ENCODE peak calls at places on chromosome 20, in nine cellular contexts. Z, E, U, H, P, V, S, F and K are unnamed samples.

GRCh38 chr20:4896971-4897497 is 104.3 kb downstream of the SLC23A2 start:
- DNase-seq in Z (no peak), E (no peak), U (no peak), H (no peak), P (peak), V (no peak), S (peak), F (no peak), K (peak)

GRCh38 chr20:20772492-20773047 is 60.1 kb upstream of the RALGAPA2 start:
- DNase-seq in Z (no peak), E (no peak), U (no peak), H (no peak), P (no peak), V (no peak), S (no peak), F (no peak), K (no peak)

GRCh38 chr20:32828029-32828666 is 8.4 kb downstream of the MAPRE1 start:
- DNase-seq in Z (no peak), E (no peak), U (no peak), H (no peak), P (no peak), V (no peak), S (no peak), F (no peak), K (no peak)

GRCh38 chr20:61848851-61849250 is 216.8 kb downstream of the TAF4 start:
- DNase-seq in Z (no peak), E (no peak), U (no peak), H (no peak), P (no peak), V (no peak), S (no peak), F (no peak), K (no peak)

GRCh38 chr20:41344477-41344876 is 3.9 kb downstream of the LPIN3 start:
- DNase-seq in Z (no peak), E (no peak), U (no peak), H (no peak), P (peak), V (no peak), S (no peak), F (no peak), K (peak)

GRCh38 chr20:3876676-3877075 is 12.5 kb upstream of the PANK2 start:
- DNase-seq in Z (no peak), E (no peak), U (peak), H (no peak), P (no peak), V (no peak), S (no peak), F (no peak), K (no peak)

GRCh38 chr20:19495905-19496703 is 262.0 kb upstream of the RIN2 start:
- DNase-seq in Z (no peak), E (no peak), U (no peak), H (no peak), P (peak), V (no peak), S (no peak), F (no peak), K (no peak)

GRCh38 chr20:49148601-49149000 is 39.5 kb downstream of the STAU1 start:
- DNase-seq in Z (no peak), E (no peak), U (no peak), H (no peak), P (no peak), V (no peak), S (no peak), F (no peak), K (no peak)

GRCh38 chr20:61297981-61298380 is 45.9 kb downstream of the CDH4 start:
- DNase-seq in Z (no peak), E (no peak), U (no peak), H (no peak), P (no peak), V (no peak), S (no peak), F (no peak), K (peak)

GRCh38 chr20:62850333-62850974 is 11.2 kb downstream of the TCFL5 start:
- DNase-seq in Z (no peak), E (no peak), U (no peak), H (no peak), P (no peak), V (no peak), S (no peak), F (no peak), K (no peak)

GRCh38 chr20:17858450-17859001 is 110.1 kb downstream of the SNX5 start:
- DNase-seq in Z (no peak), E (no peak), U (no peak), H (no peak), P (no peak), V (no peak), S (no peak), F (no peak), K (peak)

GRCh38 chr20:17655865-17656489 is 26.1 kb downstream of the RRBP1 start:
- DNase-seq in Z (no peak), E (no peak), U (no peak), H (no peak), P (no peak), V (no peak), S (no peak), F (no peak), K (peak)

GRCh38 chr20:3818155-3819151 is 1.9 kb upstream of the AP5S1 start:
- DNase-seq in Z (peak), E (no peak), U (peak), H (no peak), P (peak), V (peak), S (no peak), F (peak), K (peak)

GRCh38 chr20:63060057-63060991 is 53.6 kb upstream of the BHLHE23 start:
- DNase-seq in Z (no peak), E (no peak), U (no peak), H (no peak), P (peak), V (peak), S (no peak), F (peak), K (peak)

GRCh38 chr20:56440346-56441007 is 27.9 kb upstream of the RTF2 start:
- DNase-seq in Z (no peak), E (peak), U (no peak), H (peak), P (no peak), V (no peak), S (peak), F (no peak), K (no peak)

GRCh38 chr20:64077876-64078551 is 1.3 kb downstream of the RGS19 start:
- DNase-seq in Z (no peak), E (peak), U (no peak), H (peak), P (no peak), V (no peak), S (peak), F (peak), K (peak)

GRCh38 chr20:56414842-56415765 is 3.0 kb downstream of the CASS4 start:
- DNase-seq in Z (no peak), E (peak), U (no peak), H (peak), P (no peak), V (no peak), S (peak), F (no peak), K (no peak)

GRCh38 chr20:41639630-41640029 is 21.5 kb upstream of the CHD6 start:
- DNase-seq in Z (no peak), E (no peak), U (no peak), H (no peak), P (no peak), V (no peak), S (no peak), F (no peak), K (no peak)

GRCh38 chr20:21229163-21229562 is 74.0 kb upstream of the XRN2 start:
- DNase-seq in Z (no peak), E (no peak), U (no peak), H (no peak), P (no peak), V (peak), S (no peak), F (no peak), K (no peak)

GRCh38 chr20:64063389-64064144 is 569 bp downstream of the TCEA2 start:
- DNase-seq in Z (no peak), E (peak), U (no peak), H (no peak), P (no peak), V (peak), S (peak), F (no peak), K (no peak)

GRCh38 chr20:34861386-34862084 is 11.1 kb downstream of the GGT7 start:
- DNase-seq in Z (peak), E (no peak), U (no peak), H (no peak), P (no peak), V (no peak), S (no peak), F (peak), K (no peak)

GRCh38 chr20:43963872-43964791 is 49.5 kb downstream of the TOX2 start:
- DNase-seq in Z (no peak), E (no peak), U (no peak), H (peak), P (peak), V (peak), S (peak), F (no peak), K (peak)

GRCh38 chr20:46814366-46815232 is 80.0 kb upstream of the EYA2 start:
- DNase-seq in Z (no peak), E (no peak), U (no peak), H (no peak), P (no peak), V (no peak), S (no peak), F (no peak), K (no peak)

GRCh38 chr20:9374068-9374467 is 140.3 kb upstream of the LAMP5 start:
- DNase-seq in Z (no peak), E (no peak), U (no peak), H (no peak), P (no peak), V (no peak), S (no peak), F (no peak), K (no peak)

GRCh38 chr20:23646106-23646958 is 8.6 kb upstream of the CST3 start:
- DNase-seq in Z (no peak), E (no peak), U (no peak), H (no peak), P (no peak), V (no peak), S (no peak), F (no peak), K (no peak)

GRCh38 chr20:46913329-46914044 is 18.8 kb downstream of the EYA2 start:
- DNase-seq in Z (no peak), E (no peak), U (no peak), H (no peak), P (no peak), V (no peak), S (no peak), F (no peak), K (no peak)

GRCh38 chr20:63658749-63659187 is 656 bp downstream of the RTEL1 start:
- DNase-seq in Z (no peak), E (peak), U (no peak), H (no peak), P (no peak), V (peak), S (no peak), F (peak), K (peak)

GRCh38 chr20:43911066-43911465 is 3.6 kb upstream of the TOX2 start:
- DNase-seq in Z (no peak), E (no peak), U (no peak), H (no peak), P (no peak), V (no peak), S (no peak), F (no peak), K (no peak)